ENCODE peak calls at places on chromosomes 16 and 17, in six cellular contexts. B is HCT116, Y is HepG2, S is H1, H is GM12878, Q is K562. G is an unnamed sample.

GRCh38 chr16:86033016-86033474 is 134.1 kb downstream of the IRF8 start:
- DNase-seq in B (no peak), Y (no peak), S (no peak), H (no peak), Q (no peak), G (no peak)

GRCh38 chr16:64094992-64095579 is 1026.8 kb downstream of the CDH11 start:
- DNase-seq in B (no peak), Y (no peak), S (no peak), H (no peak), Q (no peak), G (no peak)

GRCh38 chr16:77711775-77712174 is 10.5 kb upstream of the NUDT7 start:
- DNase-seq in B (no peak), Y (peak), S (no peak), H (no peak), Q (no peak), G (no peak)

GRCh38 chr17:75998327-75998795 is 2.3 kb upstream of the CDK3 start:
- DNase-seq in B (no peak), Y (peak), S (no peak), H (no peak), Q (no peak), G (no peak)

GRCh38 chr17:10171581-10171981 is 26.8 kb downstream of the GAS7 start:
- DNase-seq in B (no peak), Y (no peak), S (no peak), H (no peak), Q (no peak), G (no peak)

GRCh38 chr16:85635545-85636140 is 22.5 kb downstream of the GSE1 start:
- DNase-seq in B (no peak), Y (no peak), S (no peak), H (no peak), Q (no peak), G (peak)

GRCh38 chr16:85029413-85029794 is 1.8 kb downstream of the KIAA0513 start:
- DNase-seq in B (no peak), Y (no peak), S (no peak), H (peak), Q (peak), G (peak)

GRCh38 chr16:87033541-87034300 is 283.5 kb downstream of the C16orf95 start:
- DNase-seq in B (no peak), Y (no peak), S (no peak), H (no peak), Q (no peak), G (no peak)

GRCh38 chr17:45677770-45678169 is 106.3 kb upstream of the CRHR1 start:
- DNase-seq in B (no peak), Y (no peak), S (no peak), H (no peak), Q (no peak), G (no peak)

GRCh38 chr17:1193300-1193699 is 13.5 kb upstream of the ABR start:
- DNase-seq in B (no peak), Y (no peak), S (no peak), H (no peak), Q (no peak), G (no peak)

GRCh38 chr16:4612977-4613635 is 1.6 kb downstream of the UBALD1 start:
- DNase-seq in B (no peak), Y (no peak), S (no peak), H (no peak), Q (no peak), G (peak)

GRCh38 chr17:50206604-50207293 is 5.3 kb upstream of the COL1A1 start:
- DNase-seq in B (no peak), Y (no peak), S (peak), H (no peak), Q (peak), G (peak)

GRCh38 chr16:52193441-52193840 is 353.5 kb downstream of the TOX3 start:
- DNase-seq in B (no peak), Y (peak), S (no peak), H (no peak), Q (no peak), G (no peak)

GRCh38 chr17:59093145-59093701 is 13.5 kb downstream of the TRIM37 start:
- DNase-seq in B (no peak), Y (no peak), S (no peak), H (no peak), Q (no peak), G (no peak)

GRCh38 chr17:59853168-59853918 is 39.4 kb downstream of the TUBD1 start:
- DNase-seq in B (no peak), Y (peak), S (no peak), H (no peak), Q (peak), G (peak)

GRCh38 chr17:82256242-82256894 is 17.1 kb downstream of the CSNK1D start:
- DNase-seq in B (no peak), Y (no peak), S (no peak), H (no peak), Q (no peak), G (no peak)

GRCh38 chr17:30332057-30332542 is 1.8 kb downstream of the TMIGD1 start:
- DNase-seq in B (no peak), Y (peak), S (no peak), H (peak), Q (no peak), G (no peak)

GRCh38 chr16:72967941-72968340 is 80.0 kb downstream of the ZFHX3 start:
- DNase-seq in B (no peak), Y (no peak), S (no peak), H (no peak), Q (no peak), G (no peak)

DNA sequence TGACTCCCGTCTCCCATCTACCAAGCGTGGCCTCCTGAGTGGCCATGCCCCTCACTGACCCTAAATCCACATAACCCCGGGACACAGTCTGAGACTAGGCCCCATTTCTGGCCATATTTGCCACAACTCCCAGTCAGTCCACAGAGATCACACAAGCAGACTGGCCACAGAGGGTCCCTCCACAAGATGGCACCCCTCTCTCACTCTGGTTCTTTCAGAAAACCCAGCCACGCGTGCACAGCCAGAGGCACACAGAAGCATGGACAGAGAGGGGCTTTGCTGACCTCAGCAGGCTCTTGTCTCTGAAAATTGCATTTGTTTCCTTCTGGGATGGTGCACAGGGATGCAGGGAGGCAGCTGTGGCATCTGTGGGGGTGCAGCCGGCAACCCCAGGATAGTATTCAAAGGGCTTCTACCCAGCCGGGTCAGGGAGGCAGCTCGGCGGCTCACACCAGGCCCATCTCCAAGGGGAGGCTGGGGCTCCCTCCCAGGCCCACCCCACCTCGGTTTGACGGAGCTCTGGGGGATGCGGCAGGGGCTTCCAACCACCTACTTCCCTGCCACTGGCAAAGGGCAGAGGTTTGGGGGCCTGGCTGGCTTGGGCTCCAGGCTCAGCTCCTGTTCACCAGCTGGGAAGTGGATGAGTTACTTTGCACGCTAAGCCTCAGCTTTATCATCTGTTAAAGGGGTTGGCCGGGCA is 16.8 kb downstream of the DOC2B start:
- DNase-seq in B (no peak), Y (peak), S (peak), H (no peak), Q (peak), G (peak)
- TF ChIP-seq JUND in B (no peak), Y (no peak), S (no peak), H (no peak), Q (no peak), G (no peak)

DNA sequence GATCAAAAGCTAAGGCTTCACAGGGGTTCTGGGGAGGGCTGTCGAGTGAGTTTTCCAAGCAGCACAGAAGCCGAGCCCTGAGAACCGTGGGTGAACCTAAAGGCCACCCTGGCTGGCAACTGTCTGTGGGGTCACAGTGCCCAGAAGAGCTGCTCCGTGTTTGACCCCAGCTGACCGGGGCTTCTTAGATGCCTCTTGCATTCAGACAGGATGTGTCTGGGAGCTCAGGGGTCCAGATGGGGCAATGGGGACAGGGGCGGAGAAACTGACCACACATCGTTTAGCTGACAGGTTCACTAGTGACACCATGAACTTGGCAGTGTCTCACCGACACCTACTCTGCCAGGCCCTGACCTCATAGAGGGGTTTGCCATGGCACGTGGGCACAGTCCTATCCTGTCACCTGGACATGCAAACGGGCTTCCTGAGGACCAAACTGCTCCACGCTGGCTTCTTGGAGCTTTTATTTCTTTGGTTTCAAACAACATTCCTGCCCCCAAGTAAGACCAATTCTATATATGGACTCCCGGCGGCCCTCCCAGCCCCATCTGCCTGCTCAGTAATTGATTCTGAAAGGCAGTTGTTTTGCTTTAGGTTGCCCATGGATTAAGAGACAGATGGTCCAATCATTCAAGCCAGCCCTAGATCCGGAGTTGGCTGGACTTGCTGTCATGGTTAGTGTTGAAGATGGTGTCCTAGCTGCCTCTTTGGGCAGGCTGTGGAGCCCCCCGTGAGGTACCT is 22.2 kb downstream of the WSCD1 start:
- DNase-seq in B (no peak), Y (no peak), S (no peak), H (no peak), Q (no peak), G (no peak)
- TF ChIP-seq SIN3A in B (no peak), Y (no peak), S (no peak), H (no peak), Q (no peak), G (no peak)

GRCh38 chr17:77318491-77319210 is 177.9 kb downstream of the SEC14L1 start:
- DNase-seq in B (no peak), Y (no peak), S (no peak), H (no peak), Q (no peak), G (peak)

GRCh38 chr17:77319211-77320031 is 178.7 kb downstream of the SEC14L1 start:
- DNase-seq in B (peak), Y (no peak), S (no peak), H (no peak), Q (peak), G (peak)

GRCh38 chr17:77320501-77321256 is 179.9 kb downstream of the SEC14L1 start:
- DNase-seq in B (no peak), Y (no peak), S (no peak), H (peak), Q (peak), G (peak)

GRCh38 chr17:77318021-77318420 is 177.3 kb downstream of the SEC14L1 start:
- DNase-seq in B (no peak), Y (no peak), S (no peak), H (no peak), Q (no peak), G (no peak)

DNA sequence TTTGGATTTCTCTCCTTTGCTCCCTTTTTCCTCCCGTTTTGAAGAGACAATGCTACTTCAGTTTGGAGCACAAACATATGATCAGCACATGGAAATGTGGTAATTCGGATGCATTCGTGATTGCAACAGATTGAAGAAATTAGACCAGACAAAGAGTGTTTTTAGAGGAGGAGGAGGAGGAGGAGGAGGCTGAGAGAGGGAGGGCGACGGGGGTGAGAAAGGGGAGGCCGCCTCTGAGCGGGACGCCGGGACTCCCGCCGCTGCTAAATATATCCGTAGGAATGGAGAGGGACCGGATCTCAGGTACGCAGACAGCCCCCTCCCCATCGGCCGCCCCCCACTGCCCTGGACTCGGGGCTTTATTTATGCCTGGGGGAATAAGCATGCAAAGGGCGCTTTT is 179.3 kb downstream of the SEC14L1 start:
- DNase-seq in B (no peak), Y (no peak), S (no peak), H (no peak), Q (no peak), G (peak)
- TF ChIP-seq JUND in B (no peak), Y (no peak), S (no peak), H (no peak), Q (peak), G (no peak)

GRCh38 chr17:57533684-57534305 is 211.3 kb downstream of the CCDC182 start:
- DNase-seq in B (no peak), Y (no peak), S (no peak), H (no peak), Q (no peak), G (no peak)

GRCh38 chr17:57536289-57536688 is 208.8 kb downstream of the CCDC182 start:
- DNase-seq in B (no peak), Y (no peak), S (no peak), H (no peak), Q (no peak), G (no peak)

GRCh38 chr17:57536789-57537523 is 208.1 kb downstream of the CCDC182 start:
- DNase-seq in B (no peak), Y (no peak), S (no peak), H (no peak), Q (no peak), G (peak)

GRCh38 chr17:57535652-57536018 is 209.5 kb downstream of the CCDC182 start:
- DNase-seq in B (no peak), Y (no peak), S (no peak), H (no peak), Q (no peak), G (no peak)

GRCh38 chr17:57534863-57535651 is 210.0 kb downstream of the CCDC182 start:
- DNase-seq in B (no peak), Y (no peak), S (no peak), H (no peak), Q (peak), G (peak)
- TF ChIP-seq SIN3A in B (no peak), Y (no peak), S (no peak), H (no peak), Q (no peak), G (peak)

DNA sequence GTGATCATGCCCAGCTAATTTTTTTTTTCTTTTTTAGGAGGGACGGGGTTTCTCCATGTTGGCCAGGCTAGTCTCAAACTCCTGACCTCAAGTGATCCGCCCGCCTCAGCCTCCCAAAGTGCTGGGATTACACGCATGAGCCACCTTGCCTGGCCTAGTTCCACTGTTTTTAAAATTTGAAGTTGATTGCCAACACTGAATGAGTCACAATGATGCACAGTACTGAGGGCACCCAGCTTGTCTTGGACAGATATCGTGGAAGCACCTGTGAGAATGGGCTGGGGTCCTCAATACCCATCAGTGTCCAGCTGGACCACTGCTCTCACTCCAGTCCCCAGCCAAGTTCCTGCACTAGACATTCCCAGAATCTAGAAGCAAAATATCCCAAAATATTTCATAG is 2.5 kb downstream of the KNOP1 start:
- DNase-seq in B (no peak), Y (no peak), S (no peak), H (no peak), Q (no peak), G (no peak)
- TF ChIP-seq JUND in B (no peak), Y (no peak), S (no peak), H (no peak), Q (no peak), G (no peak)

GRCh38 chr16:12089492-12090161 is 113.1 kb downstream of the SNX29 start:
- DNase-seq in B (peak), Y (peak), S (peak), H (no peak), Q (peak), G (no peak)
- TF ChIP-seq SIN3A in B (no peak), Y (no peak), S (peak), H (no peak), Q (no peak), G (no peak)

GRCh38 chr17:79664925-79665738 is 54.3 kb upstream of the RBFOX3 start:
- DNase-seq in B (peak), Y (no peak), S (peak), H (no peak), Q (no peak), G (peak)
- TF ChIP-seq JUND in B (no peak), Y (no peak), S (no peak), H (no peak), Q (no peak), G (no peak)

G was measured in SK-N-SH.